ENCODE peak calls at places on chromosome 2, in ten cellular contexts. One of them, this sample, is unnamed.

GRCh38 chr2:240138275-240138984 is 2.0 kb downstream of the OTOS start:
- DNase-seq in cardiac muscle cell: no peak
- DNase-seq in bronchial epithelial cell: peak
- DNase-seq in mesendoderm: no peak
- DNase-seq in kidney epithelial cell: no peak
- DNase-seq in HL-60: no peak
- DNase-seq in foreskin fibroblast: no peak
- DNase-seq in aorta: peak
- DNase-seq in spleen: peak
- DNase-seq in naive thymus-derived CD4-positive, alpha-beta T cell: no peak
- DNase-seq in this sample: no peak

GRCh38 chr2:15577071-15577706 is 14.5 kb upstream of the DDX1 start:
- DNase-seq in cardiac muscle cell: peak
- DNase-seq in bronchial epithelial cell: peak
- DNase-seq in mesendoderm: peak
- DNase-seq in kidney epithelial cell: no peak
- DNase-seq in HL-60: peak
- DNase-seq in foreskin fibroblast: peak
- DNase-seq in aorta: peak
- DNase-seq in spleen: peak
- DNase-seq in naive thymus-derived CD4-positive, alpha-beta T cell: peak
- DNase-seq in this sample: no peak

GRCh38 chr2:841036-841435 is 109.6 kb upstream of the SNTG2 start:
- DNase-seq in cardiac muscle cell: no peak
- DNase-seq in bronchial epithelial cell: no peak
- DNase-seq in mesendoderm: no peak
- DNase-seq in kidney epithelial cell: no peak
- DNase-seq in HL-60: no peak
- DNase-seq in foreskin fibroblast: no peak
- DNase-seq in aorta: no peak
- DNase-seq in spleen: no peak
- DNase-seq in naive thymus-derived CD4-positive, alpha-beta T cell: no peak
- DNase-seq in this sample: no peak

GRCh38 chr2:159562248-159562647 is 54.1 kb downstream of the BAZ2B start:
- DNase-seq in cardiac muscle cell: peak
- DNase-seq in bronchial epithelial cell: peak
- DNase-seq in mesendoderm: no peak
- DNase-seq in kidney epithelial cell: no peak
- DNase-seq in HL-60: peak
- DNase-seq in foreskin fibroblast: no peak
- DNase-seq in aorta: no peak
- DNase-seq in spleen: no peak
- DNase-seq in naive thymus-derived CD4-positive, alpha-beta T cell: no peak
- DNase-seq in this sample: peak

GRCh38 chr2:10542033-10542432 is 93.9 kb upstream of the ODC1 start:
- DNase-seq in cardiac muscle cell: no peak
- DNase-seq in bronchial epithelial cell: no peak
- DNase-seq in mesendoderm: no peak
- DNase-seq in kidney epithelial cell: no peak
- DNase-seq in HL-60: no peak
- DNase-seq in foreskin fibroblast: no peak
- DNase-seq in aorta: no peak
- DNase-seq in spleen: no peak
- DNase-seq in naive thymus-derived CD4-positive, alpha-beta T cell: no peak
- DNase-seq in this sample: no peak

GRCh38 chr2:85584857-85585780 is 888 bp downstream of the VAMP5 start:
- DNase-seq in cardiac muscle cell: peak
- DNase-seq in bronchial epithelial cell: peak
- DNase-seq in mesendoderm: peak
- DNase-seq in kidney epithelial cell: no peak
- DNase-seq in HL-60: no peak
- DNase-seq in foreskin fibroblast: peak
- DNase-seq in aorta: no peak
- DNase-seq in spleen: no peak
- DNase-seq in naive thymus-derived CD4-positive, alpha-beta T cell: no peak
- DNase-seq in this sample: no peak

GRCh38 chr2:217262916-217263315 is 403.1 kb upstream of the TNP1 start:
- DNase-seq in cardiac muscle cell: no peak
- DNase-seq in bronchial epithelial cell: no peak
- DNase-seq in mesendoderm: no peak
- DNase-seq in kidney epithelial cell: no peak
- DNase-seq in HL-60: no peak
- DNase-seq in foreskin fibroblast: no peak
- DNase-seq in aorta: no peak
- DNase-seq in spleen: no peak
- DNase-seq in naive thymus-derived CD4-positive, alpha-beta T cell: no peak
- DNase-seq in this sample: no peak

GRCh38 chr2:25270061-25270460 is 71.7 kb downstream of the DNMT3A start:
- DNase-seq in cardiac muscle cell: no peak
- DNase-seq in bronchial epithelial cell: no peak
- DNase-seq in mesendoderm: peak
- DNase-seq in kidney epithelial cell: no peak
- DNase-seq in HL-60: no peak
- DNase-seq in foreskin fibroblast: no peak
- DNase-seq in aorta: no peak
- DNase-seq in spleen: no peak
- DNase-seq in naive thymus-derived CD4-positive, alpha-beta T cell: no peak
- DNase-seq in this sample: no peak

GRCh38 chr2:63544017-63544627 is 44.2 kb downstream of the WDPCP start:
- DNase-seq in cardiac muscle cell: peak
- DNase-seq in bronchial epithelial cell: peak
- DNase-seq in mesendoderm: no peak
- DNase-seq in kidney epithelial cell: no peak
- DNase-seq in HL-60: no peak
- DNase-seq in foreskin fibroblast: peak
- DNase-seq in aorta: no peak
- DNase-seq in spleen: no peak
- DNase-seq in naive thymus-derived CD4-positive, alpha-beta T cell: no peak
- DNase-seq in this sample: no peak

GRCh38 chr2:127145255-127145899 is 38.4 kb upstream of the BIN1 start:
- DNase-seq in cardiac muscle cell: no peak
- DNase-seq in bronchial epithelial cell: peak
- DNase-seq in mesendoderm: no peak
- DNase-seq in kidney epithelial cell: no peak
- DNase-seq in HL-60: no peak
- DNase-seq in foreskin fibroblast: peak
- DNase-seq in aorta: no peak
- DNase-seq in spleen: no peak
- DNase-seq in naive thymus-derived CD4-positive, alpha-beta T cell: no peak
- DNase-seq in this sample: no peak

GRCh38 chr2:128307595-128307994 is 11.1 kb downstream of the HS6ST1 start:
- DNase-seq in cardiac muscle cell: no peak
- DNase-seq in bronchial epithelial cell: no peak
- DNase-seq in mesendoderm: no peak
- DNase-seq in kidney epithelial cell: no peak
- DNase-seq in HL-60: no peak
- DNase-seq in foreskin fibroblast: no peak
- DNase-seq in aorta: peak
- DNase-seq in spleen: peak
- DNase-seq in naive thymus-derived CD4-positive, alpha-beta T cell: no peak
- DNase-seq in this sample: no peak

GRCh38 chr2:222424729-222425671 is 657 bp downstream of the SGPP2 start:
- DNase-seq in cardiac muscle cell: peak
- DNase-seq in bronchial epithelial cell: no peak
- DNase-seq in mesendoderm: no peak
- DNase-seq in kidney epithelial cell: no peak
- DNase-seq in HL-60: no peak
- DNase-seq in foreskin fibroblast: peak
- DNase-seq in aorta: no peak
- DNase-seq in spleen: peak
- DNase-seq in naive thymus-derived CD4-positive, alpha-beta T cell: peak
- DNase-seq in this sample: no peak

GRCh38 chr2:96205888-96206287 is 2.7 kb downstream of the STARD7 start:
- DNase-seq in cardiac muscle cell: peak
- DNase-seq in bronchial epithelial cell: peak
- DNase-seq in mesendoderm: no peak
- DNase-seq in kidney epithelial cell: no peak
- DNase-seq in HL-60: no peak
- DNase-seq in foreskin fibroblast: peak
- DNase-seq in aorta: no peak
- DNase-seq in spleen: no peak
- DNase-seq in naive thymus-derived CD4-positive, alpha-beta T cell: no peak
- DNase-seq in this sample: no peak

GRCh38 chr2:85705680-85706039 is 11.5 kb downstream of the GNLY start:
- DNase-seq in cardiac muscle cell: peak
- DNase-seq in bronchial epithelial cell: peak
- DNase-seq in mesendoderm: peak
- DNase-seq in kidney epithelial cell: peak
- DNase-seq in HL-60: peak
- DNase-seq in foreskin fibroblast: peak
- DNase-seq in aorta: no peak
- DNase-seq in spleen: no peak
- DNase-seq in naive thymus-derived CD4-positive, alpha-beta T cell: no peak
- DNase-seq in this sample: peak

GRCh38 chr2:170812716-170813585 is 3.7 kb upstream of the GAD1 start:
- DNase-seq in cardiac muscle cell: peak
- DNase-seq in bronchial epithelial cell: peak
- DNase-seq in mesendoderm: peak
- DNase-seq in kidney epithelial cell: peak
- DNase-seq in HL-60: no peak
- DNase-seq in foreskin fibroblast: peak
- DNase-seq in aorta: no peak
- DNase-seq in spleen: no peak
- DNase-seq in naive thymus-derived CD4-positive, alpha-beta T cell: no peak
- DNase-seq in this sample: peak

GRCh38 chr2:55049794-55050132 is 488 bp downstream of the RTN4 start:
- DNase-seq in cardiac muscle cell: no peak
- DNase-seq in bronchial epithelial cell: no peak
- DNase-seq in mesendoderm: no peak
- DNase-seq in kidney epithelial cell: no peak
- DNase-seq in HL-60: no peak
- DNase-seq in foreskin fibroblast: peak
- DNase-seq in aorta: no peak
- DNase-seq in spleen: peak
- DNase-seq in naive thymus-derived CD4-positive, alpha-beta T cell: no peak
- DNase-seq in this sample: no peak

GRCh38 chr2:199379251-199379650 is 78.5 kb downstream of the SATB2 start:
- DNase-seq in cardiac muscle cell: no peak
- DNase-seq in bronchial epithelial cell: peak
- DNase-seq in mesendoderm: no peak
- DNase-seq in kidney epithelial cell: no peak
- DNase-seq in HL-60: no peak
- DNase-seq in foreskin fibroblast: peak
- DNase-seq in aorta: no peak
- DNase-seq in spleen: no peak
- DNase-seq in naive thymus-derived CD4-positive, alpha-beta T cell: no peak
- DNase-seq in this sample: peak

GRCh38 chr2:105391058-105391627 is 7.7 kb downstream of the FHL2 start:
- DNase-seq in cardiac muscle cell: no peak
- DNase-seq in bronchial epithelial cell: peak
- DNase-seq in mesendoderm: no peak
- DNase-seq in kidney epithelial cell: no peak
- DNase-seq in HL-60: no peak
- DNase-seq in foreskin fibroblast: peak
- DNase-seq in aorta: no peak
- DNase-seq in spleen: no peak
- DNase-seq in naive thymus-derived CD4-positive, alpha-beta T cell: no peak
- DNase-seq in this sample: no peak
- H3K4me3 ChIP-seq in cardiac muscle cell: no peak
- H3K4me3 ChIP-seq in bronchial epithelial cell: no peak
- H3K4me3 ChIP-seq in mesendoderm: no peak
- H3K4me3 ChIP-seq in kidney epithelial cell: no peak
- H3K4me3 ChIP-seq in HL-60: no peak
- H3K4me3 ChIP-seq in foreskin fibroblast: peak
- H3K4me3 ChIP-seq in aorta: no peak
- H3K4me3 ChIP-seq in spleen: no peak
- H3K4me3 ChIP-seq in naive thymus-derived CD4-positive, alpha-beta T cell: no peak
- H3K4me3 ChIP-seq in this sample: no peak

DNA sequence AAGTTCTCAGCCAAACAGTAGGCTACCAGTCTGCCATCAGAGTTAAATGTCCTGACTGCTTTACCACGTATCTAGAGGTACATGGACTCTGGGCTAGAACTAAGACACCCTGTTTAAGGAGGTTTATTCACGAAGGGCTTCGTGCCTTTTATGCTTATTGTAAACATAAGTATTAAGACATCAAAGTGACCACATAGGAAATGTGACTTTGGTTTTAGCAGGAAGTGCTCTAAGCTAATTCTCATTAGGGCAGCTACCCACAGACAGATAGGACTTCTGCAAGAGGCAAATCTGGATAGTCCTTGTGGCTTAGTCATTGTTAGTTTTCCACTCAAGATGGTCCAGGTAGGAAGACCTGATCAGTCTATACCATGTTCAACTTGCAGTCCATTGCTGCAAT is 233.3 kb upstream of the MGAT5 start:
- DNase-seq in cardiac muscle cell: no peak
- DNase-seq in bronchial epithelial cell: no peak
- DNase-seq in mesendoderm: no peak
- DNase-seq in kidney epithelial cell: no peak
- DNase-seq in HL-60: no peak
- DNase-seq in foreskin fibroblast: no peak
- DNase-seq in aorta: no peak
- DNase-seq in spleen: no peak
- DNase-seq in naive thymus-derived CD4-positive, alpha-beta T cell: no peak
- DNase-seq in this sample: no peak
- H3K4me3 ChIP-seq in cardiac muscle cell: no peak
- H3K4me3 ChIP-seq in bronchial epithelial cell: no peak
- H3K4me3 ChIP-seq in mesendoderm: no peak
- H3K4me3 ChIP-seq in kidney epithelial cell: no peak
- H3K4me3 ChIP-seq in HL-60: no peak
- H3K4me3 ChIP-seq in foreskin fibroblast: no peak
- H3K4me3 ChIP-seq in aorta: no peak
- H3K4me3 ChIP-seq in spleen: no peak
- H3K4me3 ChIP-seq in naive thymus-derived CD4-positive, alpha-beta T cell: no peak
- H3K4me3 ChIP-seq in this sample: no peak

GRCh38 chr2:203858176-203858575 is 9.4 kb upstream of the CTLA4 start:
- DNase-seq in cardiac muscle cell: no peak
- DNase-seq in bronchial epithelial cell: no peak
- DNase-seq in mesendoderm: no peak
- DNase-seq in kidney epithelial cell: no peak
- DNase-seq in HL-60: no peak
- DNase-seq in foreskin fibroblast: no peak
- DNase-seq in aorta: no peak
- DNase-seq in spleen: no peak
- DNase-seq in naive thymus-derived CD4-positive, alpha-beta T cell: no peak
- DNase-seq in this sample: no peak
- H3K4me3 ChIP-seq in cardiac muscle cell: no peak
- H3K4me3 ChIP-seq in bronchial epithelial cell: no peak
- H3K4me3 ChIP-seq in mesendoderm: no peak
- H3K4me3 ChIP-seq in kidney epithelial cell: no peak
- H3K4me3 ChIP-seq in HL-60: no peak
- H3K4me3 ChIP-seq in foreskin fibroblast: no peak
- H3K4me3 ChIP-seq in aorta: no peak
- H3K4me3 ChIP-seq in spleen: no peak
- H3K4me3 ChIP-seq in naive thymus-derived CD4-positive, alpha-beta T cell: no peak
- H3K4me3 ChIP-seq in this sample: no peak

DNA sequence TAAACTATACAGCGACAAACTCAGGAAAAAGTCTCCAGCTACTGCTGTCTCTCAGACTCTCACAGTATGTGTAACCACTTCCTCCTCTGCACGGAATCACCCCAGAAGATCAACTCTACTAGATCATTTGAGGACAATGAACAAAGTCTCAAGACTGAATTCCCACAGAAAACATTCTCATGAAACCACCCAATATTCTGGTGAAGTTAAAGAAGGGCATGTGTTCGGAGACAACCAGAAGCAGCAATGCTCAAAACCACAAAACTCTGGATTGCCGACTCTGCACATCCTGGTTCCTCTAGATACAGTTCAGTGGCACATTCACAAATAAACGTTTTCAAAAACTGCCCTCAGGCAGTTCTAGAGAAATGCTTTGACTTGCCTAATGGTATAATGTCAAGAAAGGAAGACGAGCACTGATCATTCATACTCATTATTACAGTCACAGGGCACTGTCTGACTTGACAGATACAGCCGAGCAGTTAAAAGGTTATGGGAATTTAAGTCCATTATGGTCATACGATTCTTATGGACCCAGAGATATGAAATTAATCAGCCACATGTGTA is 91.9 kb upstream of the STK17B start:
- DNase-seq in cardiac muscle cell: peak
- DNase-seq in bronchial epithelial cell: peak
- DNase-seq in mesendoderm: no peak
- DNase-seq in kidney epithelial cell: no peak
- DNase-seq in HL-60: no peak
- DNase-seq in foreskin fibroblast: peak
- DNase-seq in aorta: no peak
- DNase-seq in spleen: no peak
- DNase-seq in naive thymus-derived CD4-positive, alpha-beta T cell: no peak
- DNase-seq in this sample: no peak
- H3K4me3 ChIP-seq in cardiac muscle cell: no peak
- H3K4me3 ChIP-seq in bronchial epithelial cell: no peak
- H3K4me3 ChIP-seq in mesendoderm: no peak
- H3K4me3 ChIP-seq in kidney epithelial cell: no peak
- H3K4me3 ChIP-seq in HL-60: no peak
- H3K4me3 ChIP-seq in foreskin fibroblast: no peak
- H3K4me3 ChIP-seq in aorta: no peak
- H3K4me3 ChIP-seq in spleen: no peak
- H3K4me3 ChIP-seq in naive thymus-derived CD4-positive, alpha-beta T cell: peak
- H3K4me3 ChIP-seq in this sample: no peak

This sample was measured in skeletal muscle cell.